ENCODE peak calls at places on chromosomes 6 and 20, in ten cellular contexts. X, V, W, K, M, T, N, G, O and H are unnamed samples.

GRCh38 chr6:17179246-17180073 is 77.6 kb downstream of the STMND1 start:
- DNase-seq in X (no peak), V (no peak), W (no peak), K (no peak), M (no peak), T (no peak), N (no peak), G (no peak), O (no peak), H (no peak)

GRCh38 chr6:1561355-1561754 is 48.4 kb upstream of the FOXC1 start:
- DNase-seq in X (no peak), V (no peak), W (no peak), K (no peak), M (no peak), T (no peak), N (no peak), G (no peak), O (no peak), H (no peak)

GRCh38 chr6:71454083-71454482 is 165.5 kb downstream of the OGFRL1 start:
- DNase-seq in X (no peak), V (no peak), W (no peak), K (no peak), M (no peak), T (no peak), N (no peak), G (no peak), O (no peak), H (no peak)

GRCh38 chr6:3517350-3517749 is 60.5 kb upstream of the SLC22A23 start:
- DNase-seq in X (no peak), V (no peak), W (no peak), K (no peak), M (no peak), T (no peak), N (no peak), G (no peak), O (no peak), H (no peak)

GRCh38 chr6:1611322-1611571 is 1.5 kb downstream of the FOXC1 start:
- DNase-seq in X (no peak), V (no peak), W (no peak), K (no peak), M (no peak), T (no peak), N (no peak), G (no peak), O (no peak), H (no peak)

GRCh38 chr20:38725959-38726848 is 1.9 kb downstream of the SLC32A1 start:
- DNase-seq in X (peak; percentile 68), V (no peak), W (peak; percentile 23), K (no peak), M (no peak), T (peak; percentile 50), N (no peak), G (no peak), O (peak; percentile 41), H (peak; percentile 78)

GRCh38 chr6:57248311-57248895 is 26.3 kb upstream of the RAB23 start:
- DNase-seq in X (no peak), V (no peak), W (no peak), K (no peak), M (no peak), T (no peak), N (no peak), G (no peak), O (no peak), H (no peak)

GRCh38 chr6:63565058-63565726 is 7.1 kb upstream of the LOC128125822 start:
- DNase-seq in X (no peak), V (no peak), W (no peak), K (no peak), M (no peak), T (no peak), N (no peak), G (no peak), O (no peak), H (no peak)

GRCh38 chr6:26217714-26218075 is 130.5 kb downstream of the HFE start:
- DNase-seq in X (no peak), V (no peak), W (peak; percentile 44), K (no peak), M (peak; percentile 76), T (no peak), N (no peak), G (no peak), O (no peak), H (no peak)

GRCh38 chr20:79565-79964 is 7.9 kb upstream of the DEFB125 start:
- DNase-seq in X (no peak), V (no peak), W (no peak), K (no peak), M (no peak), T (no peak), N (no peak), G (no peak), O (no peak), H (no peak)

GRCh38 chr6:88958842-88959241 is 4.6 kb downstream of the RNGTT start:
- DNase-seq in X (no peak), V (no peak), W (no peak), K (no peak), M (no peak), T (no peak), N (no peak), G (no peak), O (no peak), H (no peak)

GRCh38 chr6:168013250-168013915 is 15.9 kb downstream of the KIF25 start:
- DNase-seq in X (no peak), V (no peak), W (no peak), K (peak; percentile 20), M (peak; percentile 23), T (no peak), N (no peak), G (no peak), O (no peak), H (no peak)

GRCh38 chr6:168012431-168013249 is 15.2 kb downstream of the KIF25 start:
- DNase-seq in X (no peak), V (no peak), W (no peak), K (peak; percentile 27), M (peak; percentile 23), T (no peak), N (no peak), G (no peak), O (no peak), H (no peak)

GRCh38 chr6:168015492-168016175 is 18.2 kb downstream of the KIF25 start:
- DNase-seq in X (no peak), V (no peak), W (no peak), K (peak; percentile 20), M (no peak), T (no peak), N (no peak), G (no peak), O (no peak), H (no peak)

GRCh38 chr6:168016176-168016620 is 18.7 kb downstream of the KIF25 start:
- DNase-seq in X (no peak), V (no peak), W (no peak), K (peak; percentile 26), M (peak; percentile 15), T (no peak), N (no peak), G (no peak), O (no peak), H (no peak)

GRCh38 chr6:168014406-168014959 is 17.0 kb downstream of the KIF25 start:
- DNase-seq in X (no peak), V (no peak), W (no peak), K (no peak), M (no peak), T (no peak), N (no peak), G (no peak), O (no peak), H (no peak)
- H3K9me3 ChIP-seq in X (peaks cover 7% of the 10 kb centered on the region), V (peaks cover 23% of the 10 kb centered on the region), W (no peaks in the 10 kb centered on the region), K (peaks cover 27% of the 10 kb centered on the region), M (peaks cover 12% of the 10 kb centered on the region), T (no peaks in the 10 kb centered on the region), N (no peaks in the 10 kb centered on the region), G (peaks cover 26% of the 10 kb centered on the region), O (peaks cover 25% of the 10 kb centered on the region), H (peaks cover 27% of the 10 kb centered on the region)

GRCh38 chr20:57892471-57892870 is 182.7 kb upstream of the PMEPA1 start:
- DNase-seq in X (no peak), V (no peak), W (no peak), K (no peak), M (no peak), T (no peak), N (no peak), G (no peak), O (no peak), H (no peak)
- H3K27me3 ChIP-seq in X (no peaks in the 10 kb centered on the region), V (peaks cover 4% of the 10 kb centered on the region), W (peaks cover 94% of the 10 kb centered on the region), K (no peaks in the 10 kb centered on the region), M (no peaks in the 10 kb centered on the region), T (no peaks in the 10 kb centered on the region), N (no peaks in the 10 kb centered on the region), G (peaks cover 27% of the 10 kb centered on the region), O (peaks cover 9% of the 10 kb centered on the region), H (peaks cover 5% of the 10 kb centered on the region)

DNA sequence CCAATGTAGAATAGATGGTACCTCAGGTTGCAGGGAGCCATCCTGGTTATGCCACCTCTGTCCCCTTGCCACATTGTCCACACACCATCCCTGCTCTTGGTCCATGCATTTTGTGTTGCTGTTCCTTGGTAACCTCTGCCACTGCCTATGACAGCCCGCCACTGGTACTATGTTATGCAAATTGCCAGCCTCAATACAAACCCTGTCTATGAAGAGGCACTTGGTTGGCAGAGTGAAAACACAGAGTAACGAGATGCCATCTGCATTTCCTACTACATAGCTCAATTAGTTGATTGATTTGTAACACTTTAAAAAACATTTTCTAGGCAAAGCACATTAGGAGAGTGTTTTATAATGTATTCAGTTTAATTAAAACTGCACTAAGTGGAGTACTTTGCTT is 817.2 kb downstream of the KIF16B start:
- DNase-seq in X (no peak), V (no peak), W (no peak), K (no peak), M (no peak), T (no peak), N (no peak), G (no peak), O (no peak), H (no peak)
- H3K9me3 ChIP-seq in X (no peaks in the 10 kb centered on the region), V (no peaks in the 10 kb centered on the region), W (no peaks in the 10 kb centered on the region), K (no peaks in the 10 kb centered on the region), M (no peaks in the 10 kb centered on the region), T (no peaks in the 10 kb centered on the region), N (no peaks in the 10 kb centered on the region), G (no peaks in the 10 kb centered on the region), O (no peaks in the 10 kb centered on the region), H (no peaks in the 10 kb centered on the region)

DNA sequence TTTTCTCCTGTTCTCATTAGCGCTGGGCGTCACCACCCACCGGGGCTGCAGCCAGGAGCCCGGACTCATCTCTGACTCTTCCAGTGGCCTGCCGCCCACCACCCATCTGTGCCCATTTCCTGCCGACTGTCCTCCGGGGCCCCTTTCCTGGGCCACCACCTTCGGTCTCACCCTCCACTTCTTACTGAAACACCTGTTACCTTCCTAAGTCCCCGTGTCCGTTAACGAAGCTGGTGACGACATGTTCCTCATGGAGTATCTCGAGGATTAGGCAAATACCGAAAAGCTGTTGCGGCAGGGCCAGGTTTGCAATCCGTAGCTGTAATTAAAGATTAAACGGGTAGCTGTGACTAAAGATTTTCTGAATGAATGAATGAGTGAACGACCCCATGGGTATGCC is 80.2 kb downstream of the SRC start:
- DNase-seq in X (no peak), V (no peak), W (no peak), K (no peak), M (no peak), T (no peak), N (no peak), G (no peak), O (no peak), H (no peak)
- H3K27me3 ChIP-seq in X (peaks cover 12% of the 10 kb centered on the region), V (peaks cover 63% of the 10 kb centered on the region), W (peaks cover 83% of the 10 kb centered on the region), K (peaks cover 24% of the 10 kb centered on the region), M (no peaks in the 10 kb centered on the region), T (no peaks in the 10 kb centered on the region), N (no peaks in the 10 kb centered on the region), G (peaks cover 79% of the 10 kb centered on the region), O (peaks cover 8% of the 10 kb centered on the region), H (peaks cover 15% of the 10 kb centered on the region)